ENCODE peak calls at places on chromosomes 3 and 15, in four cellular contexts. B is spleen, L is GM12864, W is cardiac fibroblast. D is an unnamed sample.
A peak's percentile ranks its signal among the peaks of the same experiment; 100 is the strongest.

GRCh38 chr15:56325186-56325585 is 40.0 kb upstream of the TEX9 start:
- DNase-seq in B (no peak), W (peak; percentile 85), L (no peak), D (peak; percentile 71)

GRCh38 chr15:25862469-25863066 is 559 bp downstream of the ATP10A start:
- DNase-seq in B (no peak), W (peak; percentile 41), L (no peak), D (no peak)

GRCh38 chr3:114214542-114215341 is 22.6 kb downstream of the ZNF80 start:
- DNase-seq in L (no peak), B (no peak), W (no peak), D (no peak)

GRCh38 chr3:4758957-4759656 is 220.1 kb upstream of the BHLHE40 start:
- DNase-seq in L (no peak), W (no peak), B (no peak), D (no peak)

GRCh38 chr3:43155464-43156121 is 49.7 kb upstream of the POMGNT2 start:
- DNase-seq in B (no peak), W (peak; percentile 88), L (no peak), D (peak; percentile 86)

GRCh38 chr3:52357151-52358080 is 41.3 kb downstream of the DNAH1 start:
- DNase-seq in L (no peak), B (peak; percentile 66), W (no peak), D (no peak)

GRCh38 chr3:171379281-171379680 is 80.9 kb downstream of the TNIK start:
- DNase-seq in B (no peak), W (no peak), L (no peak), D (peak; percentile 69)

GRCh38 chr15:38894260-38894948 is 329.8 kb upstream of the RASGRP1 start:
- DNase-seq in B (no peak), L (no peak), W (peak; percentile 80), D (peak; percentile 95)

GRCh38 chr3:17935217-17935616 is 192.8 kb upstream of the TBC1D5 start:
- DNase-seq in W (peak; percentile 16), L (no peak), B (no peak), D (no peak)

GRCh38 chr15:41969851-41970431 is 2.4 kb downstream of the EHD4 start:
- DNase-seq in L (peak; percentile 74), W (no peak), B (peak; percentile 60), D (no peak)

GRCh38 chr15:90471769-90472168 is 58.0 kb upstream of the CRTC3 start:
- DNase-seq in W (no peak), L (no peak), B (no peak), D (no peak)

GRCh38 chr3:95289295-95289694 is 1226.4 kb downstream of the NSUN3 start:
- DNase-seq in L (no peak), W (peak; percentile 83), B (no peak), D (peak; percentile 63)

GRCh38 chr3:72354486-72354885 is 493.8 kb downstream of the SHQ1 start:
- DNase-seq in L (no peak), W (no peak), B (no peak), D (no peak)

GRCh38 chr3:47836986-47837385 is 34.0 kb downstream of the DHX30 start:
- DNase-seq in W (no peak), L (no peak), B (no peak), D (no peak)

GRCh38 chr3:170907519-170908234 is 760 bp downstream of the EIF5A2 start:
- DNase-seq in B (peak; percentile 66), W (peak; percentile 29), L (no peak), D (peak; percentile 27)

GRCh38 chr3:188274249-188274915 is 120.4 kb downstream of the LPP start:
- DNase-seq in B (no peak), W (peak; percentile 33), L (no peak), D (peak; percentile 68)

GRCh38 chr3:15045667-15046066 is 19.4 kb downstream of the MRPS25 start:
- DNase-seq in L (no peak), W (no peak), B (no peak), D (no peak)

GRCh38 chr15:90744759-90745402 is 27.7 kb downstream of the BLM start:
- DNase-seq in W (no peak), B (no peak), L (no peak), D (no peak)

GRCh38 chr3:99703535-99703934 is 65.1 kb downstream of the COL8A1 start:
- DNase-seq in B (no peak), W (no peak), L (no peak), D (no peak)

GRCh38 chr3:156643729-156644389 is 30.5 kb upstream of the TIPARP start:
- DNase-seq in B (no peak), L (no peak), W (peak; percentile 62), D (no peak)

GRCh38 chr15:38274135-38274534 is 21.5 kb downstream of the SPRED1 start:
- DNase-seq in L (no peak), W (no peak), B (no peak), D (no peak)

GRCh38 chr3:123078101-123078500 is 11.3 kb downstream of the PDIA5 start:
- DNase-seq in L (no peak), B (no peak), W (no peak), D (no peak)

GRCh38 chr3:15638193-15638890 is 36.8 kb downstream of the BTD start:
- DNase-seq in W (peak; percentile 77), B (no peak), L (no peak), D (peak; percentile 44)

GRCh38 chr3:129343643-129344360 is 65.1 kb downstream of the HMCES start:
- DNase-seq in L (no peak), W (peak; percentile 29), B (no peak), D (peak; percentile 14)

GRCh38 chr15:73688455-73688854 is 4.3 kb downstream of the CD276 start:
- DNase-seq in B (peak; percentile 28), L (no peak), W (peak; percentile 38), D (peak; percentile 38)

GRCh38 chr15:31487811-31488436 is 161.3 kb downstream of the KLF13 start:
- DNase-seq in B (no peak), W (peak; percentile 88), L (no peak), D (peak; percentile 57)

GRCh38 chr15:43410572-43411214 is 39.8 kb downstream of the TUBGCP4 start:
- DNase-seq in L (no peak), W (peak; percentile 68), B (no peak), D (peak; percentile 75)

DNA sequence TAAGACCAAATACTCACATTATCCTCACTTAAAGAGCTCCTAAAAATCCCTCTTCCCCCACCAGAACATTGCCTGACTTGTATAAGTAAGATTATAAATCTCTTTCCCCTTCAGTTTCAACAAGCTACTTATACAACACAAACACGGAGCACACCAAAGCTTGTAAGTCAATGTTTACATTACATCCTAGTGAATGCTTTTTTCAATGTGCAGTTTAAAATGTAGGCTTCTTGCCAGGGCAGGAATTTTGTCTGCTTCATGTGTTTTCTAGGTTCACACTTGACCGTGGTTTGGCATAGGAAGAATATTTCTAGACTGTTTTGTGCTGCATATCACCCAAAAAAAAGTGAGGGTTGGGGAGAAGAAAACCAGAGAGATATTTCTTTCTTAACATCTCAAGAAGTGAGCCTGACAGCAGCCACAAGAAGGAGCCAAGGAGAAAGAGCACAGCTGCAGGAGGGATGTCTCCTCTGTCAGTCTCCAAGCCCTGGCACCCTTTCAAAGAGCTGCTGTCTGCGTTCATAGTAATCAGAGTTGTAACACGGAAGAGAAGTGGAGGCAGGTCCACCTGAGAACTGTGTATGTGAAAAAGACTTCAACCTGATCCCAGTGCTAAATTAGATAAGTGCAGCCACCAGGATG is 255.8 kb downstream of the MEIS2 start:
- DNase-seq in W (peak; percentile 12), B (no peak), L (no peak), D (peak; percentile 41)
- TF ChIP-seq CTCF in W (no peak), B (no peak), L (no peak), D (no peak)

DNA sequence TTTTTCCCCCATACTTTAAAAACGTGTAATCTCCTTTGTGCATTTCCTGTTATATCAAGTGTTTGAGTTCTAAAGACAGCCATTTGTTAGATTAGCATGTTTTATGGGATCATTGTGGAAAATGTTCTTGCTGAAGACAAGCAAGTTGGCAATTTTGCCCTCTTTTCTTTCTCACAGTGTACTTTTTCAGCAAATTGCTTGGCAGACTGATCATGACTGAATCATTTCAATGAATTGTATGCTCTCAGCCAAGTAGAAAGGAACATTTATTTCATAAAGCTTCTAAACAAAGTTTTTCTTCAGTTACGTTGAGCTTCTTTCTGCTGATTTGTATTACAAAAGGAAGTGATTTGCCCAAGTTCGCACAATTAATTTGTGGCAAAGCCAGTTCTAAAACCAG is 51.6 kb downstream of the ATG7 start:
- DNase-seq in B (no peak), W (peak; percentile 35), L (no peak), D (peak; percentile 82)
- H3K4me3 ChIP-seq in B (no peak overlapping the region), W (no peak overlapping the region), L (no peak overlapping the region), D (no peak overlapping the region)

GRCh38 chr3:81395739-81396138 is 365.7 kb downstream of the GBE1 start:
- DNase-seq in W (no peak), L (no peak), B (no peak), D (no peak)
- TF ChIP-seq CTCF in W (no peak), L (no peak), B (no peak), D (no peak)

GRCh38 chr3:184600685-184601377 is 39.2 kb downstream of the EPHB3 start:
- DNase-seq in W (no peak), L (no peak), B (no peak), D (no peak)
- H3K4me3 ChIP-seq in W (no peak overlapping the region), L (no peak overlapping the region), B (no peak overlapping the region), D (no peak overlapping the region)

D was measured in fibroblast of the aortic adventitia.